ENCODE peak calls at places on chromosomes 5 and 9, in four cellular contexts. Z is HL-60, U is GM12878, H is K562. Q is an unnamed sample.

GRCh38 chr9:36174271-36174670 is 5.1 kb downstream of the CCIN start:
- DNase-seq in Z (no peak), U (no peak), H (no peak), Q (no peak)

GRCh38 chr5:141121985-141122384 is 367 bp downstream of the PCDHB4 start:
- DNase-seq in Z (no peak), U (no peak), H (no peak), Q (no peak)

GRCh38 chr5:65986050-65986451 is 59.7 kb downstream of the ERBIN start:
- DNase-seq in Z (no peak), U (no peak), H (no peak), Q (no peak)

GRCh38 chr9:101419863-101420262 is 15.7 kb downstream of the ALDOB start:
- DNase-seq in Z (no peak), U (no peak), H (no peak), Q (no peak)

GRCh38 chr9:110578896-110579752 is at the start of gene SVEP1:
- DNase-seq in Z (no peak), U (no peak), H (no peak), Q (peak)

GRCh38 chr5:158127536-158127935 is 268.6 kb upstream of the CLINT1 start:
- DNase-seq in Z (no peak), U (no peak), H (no peak), Q (no peak)

GRCh38 chr9:87309236-87309635 is 188.4 kb upstream of the DAPK1 start:
- DNase-seq in Z (no peak), U (no peak), H (no peak), Q (no peak)

GRCh38 chr5:168066536-168067208 is 224.8 kb upstream of the WWC1 start:
- DNase-seq in Z (no peak), U (no peak), H (no peak), Q (no peak)

GRCh38 chr5:83564069-83564749 is 92.7 kb downstream of the VCAN start:
- DNase-seq in Z (no peak), U (no peak), H (peak), Q (no peak)

GRCh38 chr5:68441309-68441708 is 225.8 kb downstream of the PIK3R1 start:
- DNase-seq in Z (no peak), U (no peak), H (no peak), Q (no peak)

GRCh38 chr5:173891367-173891766 is 3.2 kb downstream of the CPEB4 start:
- DNase-seq in Z (no peak), U (no peak), H (no peak), Q (no peak)

GRCh38 chr9:134296301-134297081 is 29.8 kb upstream of the RXRA start:
- DNase-seq in Z (no peak), U (no peak), H (no peak), Q (no peak)
- TF ChIP-seq SPI1 in Z (no peak), U (no peak), H (no peak), Q (no peak)

GRCh38 chr5:131679911-131680310 is 44.9 kb upstream of the RAPGEF6 start:
- DNase-seq in Z (no peak), U (no peak), H (no peak), Q (no peak)
- TF ChIP-seq POLR2AphosphoS5 in Z (no peak), U (no peak), H (no peak), Q (no peak)

DNA sequence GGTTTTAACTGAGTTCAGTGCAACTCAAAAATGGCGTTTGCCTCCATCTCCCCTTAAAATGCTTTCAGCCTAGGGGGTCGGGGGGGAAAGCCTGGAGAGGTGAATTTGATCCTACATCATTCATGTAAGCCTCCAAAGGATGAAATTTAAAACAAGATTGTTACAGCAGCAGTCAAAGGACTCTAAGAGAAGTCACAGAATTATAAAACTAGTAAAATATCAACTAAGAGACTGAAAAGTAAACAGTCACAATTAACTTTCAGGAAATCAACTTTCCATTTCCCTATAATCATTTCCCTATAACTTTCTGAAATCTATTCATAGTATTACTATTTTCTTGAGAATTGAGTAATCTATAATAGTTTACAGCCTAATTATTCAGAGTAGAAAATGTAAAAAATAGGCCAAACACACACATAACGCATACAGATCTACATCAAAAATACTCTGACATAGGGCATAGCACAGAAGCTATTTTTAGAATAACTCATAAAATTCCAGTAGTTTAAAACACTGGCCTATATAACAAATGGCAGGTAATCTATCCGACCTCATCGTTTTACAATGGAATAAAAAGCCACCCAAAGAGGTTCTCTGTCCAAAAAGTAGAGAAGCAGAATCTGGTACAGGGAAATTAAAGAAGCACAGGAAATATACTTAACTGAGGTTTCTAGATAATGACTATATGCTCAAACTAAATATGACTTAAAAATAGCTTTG is 37.6 kb downstream of the FBXL17 start:
- DNase-seq in Z (no peak), U (no peak), H (no peak), Q (no peak)
- TF ChIP-seq SPI1 in Z (no peak), U (no peak), H (no peak), Q (no peak)

GRCh38 chr5:113166285-113166684 is 189.7 kb downstream of the DCP2 start:
- DNase-seq in Z (no peak), U (no peak), H (no peak), Q (no peak)

GRCh38 chr5:113169720-113170119 is 193.1 kb downstream of the DCP2 start:
- DNase-seq in Z (no peak), U (no peak), H (no peak), Q (no peak)

GRCh38 chr5:113164016-113164415 is 187.4 kb downstream of the DCP2 start:
- DNase-seq in Z (no peak), U (no peak), H (no peak), Q (no peak)

GRCh38 chr5:113167985-113168384 is 191.4 kb downstream of the DCP2 start:
- DNase-seq in Z (no peak), U (no peak), H (no peak), Q (no peak)

DNA sequence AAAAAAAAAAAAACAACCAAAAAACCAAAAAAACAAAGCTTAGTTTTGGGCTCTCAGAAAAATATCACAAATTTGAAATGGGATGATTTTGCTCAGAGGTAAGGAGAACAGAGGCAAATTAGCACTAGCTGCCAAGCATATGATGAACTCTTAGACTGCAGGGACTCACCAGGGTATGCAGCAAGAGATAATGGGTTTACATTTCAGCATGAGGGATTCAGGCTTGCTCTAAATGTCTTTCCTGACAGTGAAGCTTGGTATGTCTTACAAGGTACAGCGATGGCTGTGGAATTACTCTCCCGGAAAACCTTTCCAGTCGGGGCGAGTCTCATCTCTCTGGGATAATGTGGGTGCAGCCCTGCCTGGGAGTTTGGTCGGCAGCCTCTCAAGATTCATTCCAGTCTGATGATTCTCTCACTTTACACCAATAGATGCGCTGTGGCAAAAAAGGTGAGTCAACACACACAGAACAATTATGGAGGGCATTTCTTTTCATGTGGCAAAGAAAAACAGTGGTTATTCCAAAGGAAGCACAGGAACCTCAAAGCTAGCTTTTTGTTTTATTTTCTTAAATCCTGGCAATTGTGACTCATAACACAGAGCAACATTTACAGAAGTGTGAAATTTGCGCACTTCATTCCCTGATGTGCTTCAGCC is 190.2 kb downstream of the DCP2 start:
- DNase-seq in Z (no peak), U (no peak), H (no peak), Q (no peak)
- TF ChIP-seq POLR2AphosphoS5 in Z (no peak), U (no peak), H (no peak), Q (no peak)

GRCh38 chr5:142396436-142396835 is 71.6 kb upstream of the SPRY4 start:
- DNase-seq in Z (no peak), U (no peak), H (no peak), Q (no peak)

GRCh38 chr5:142397178-142397577 is 72.4 kb upstream of the SPRY4 start:
- DNase-seq in Z (no peak), U (no peak), H (peak), Q (no peak)

GRCh38 chr5:142402752-142403318 is 78.0 kb upstream of the SPRY4 start:
- DNase-seq in Z (no peak), U (no peak), H (no peak), Q (no peak)

GRCh38 chr5:142398719-142399034 is 73.9 kb upstream of the SPRY4 start:
- DNase-seq in Z (no peak), U (no peak), H (no peak), Q (no peak)

DNA sequence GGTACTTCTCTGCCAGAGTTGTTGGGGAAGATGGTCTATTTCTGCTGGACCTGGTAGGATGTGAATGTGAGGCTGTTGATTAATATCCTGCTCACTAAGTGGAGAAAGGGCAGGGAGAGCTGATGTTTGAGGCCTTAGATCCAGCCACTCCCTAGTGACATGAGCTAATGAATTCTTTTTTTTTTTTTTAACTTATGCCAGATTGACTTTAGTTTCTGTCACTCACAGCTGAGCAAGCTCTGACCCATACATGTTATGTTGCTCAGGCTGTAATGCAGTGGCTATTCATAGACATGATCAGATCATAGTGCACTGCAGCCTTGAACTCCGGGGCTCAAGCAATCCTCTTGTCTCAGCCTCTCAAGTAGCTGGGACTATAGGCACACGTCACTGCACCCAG is 75.1 kb upstream of the SPRY4 start:
- DNase-seq in Z (no peak), U (no peak), H (no peak), Q (no peak)
- TF ChIP-seq SPI1 in Z (no peak), U (no peak), H (no peak), Q (no peak)

DNA sequence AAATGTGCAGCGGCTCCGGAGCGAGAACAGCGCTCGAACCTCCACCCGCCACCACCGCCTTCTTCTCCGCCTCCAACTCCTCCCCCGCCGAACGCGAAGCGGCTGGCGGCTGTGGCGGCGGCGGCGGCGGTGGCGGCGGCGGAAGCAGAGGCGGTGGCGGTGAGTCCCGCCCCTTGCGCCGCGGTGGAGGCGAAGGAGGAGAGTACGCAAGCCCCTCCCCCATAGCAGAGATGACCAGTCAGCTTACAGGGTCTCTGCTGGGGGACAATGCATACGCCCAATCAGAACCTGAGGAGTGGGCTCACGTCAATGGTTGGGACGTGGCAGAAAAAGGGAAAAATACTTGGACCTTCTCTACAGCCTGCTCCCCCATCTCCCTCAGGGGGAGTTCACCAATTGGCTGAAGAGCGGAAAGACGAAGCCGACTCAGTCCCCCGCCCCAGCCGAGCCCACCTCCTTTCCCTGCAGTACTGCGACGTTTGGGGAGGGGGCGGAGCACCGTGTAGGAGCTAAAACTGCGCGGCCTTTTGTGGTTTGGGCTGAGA is at the start of gene PJA2:
- DNase-seq in Z (peak), U (peak), H (peak), Q (peak)
- TF ChIP-seq POLR2AphosphoS5 in Z (peak), U (no peak), H (peak), Q (no peak)

DNA sequence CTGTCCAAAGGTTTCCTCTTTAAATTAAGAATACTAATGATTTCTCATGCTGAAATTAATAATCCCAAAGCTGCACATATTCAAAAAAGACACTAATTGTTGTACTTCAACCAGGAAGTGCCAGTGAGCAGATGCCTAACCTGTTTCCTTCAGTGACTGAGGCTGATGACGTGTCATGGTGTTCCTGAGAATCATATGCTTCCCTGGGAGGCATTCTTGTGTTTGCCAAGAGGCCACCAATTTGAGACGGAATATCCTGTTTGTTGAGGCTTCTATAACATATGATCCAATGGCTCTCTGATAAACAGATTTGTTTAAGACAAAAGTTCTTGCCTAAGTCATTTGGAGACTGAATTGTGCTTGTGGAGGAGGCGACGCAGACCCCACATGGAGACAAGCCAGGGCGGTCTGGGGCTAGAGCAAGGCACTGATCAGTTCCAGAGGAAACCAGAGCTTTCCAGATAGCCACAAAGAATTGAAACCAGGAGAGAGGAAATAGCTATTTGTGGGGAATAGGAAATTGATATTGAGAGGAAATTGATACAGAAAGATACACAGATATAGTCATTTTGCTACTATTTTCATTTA is 66.4 kb upstream of the ZNF608 start:
- DNase-seq in Z (no peak), U (no peak), H (no peak), Q (no peak)
- TF ChIP-seq SPI1 in Z (no peak), U (no peak), H (no peak), Q (no peak)

GRCh38 chr9:91730806-91731205 is 219.2 kb downstream of the ROR2 start:
- DNase-seq in Z (no peak), U (no peak), H (no peak), Q (no peak)
- TF ChIP-seq POLR2AphosphoS5 in Z (no peak), U (no peak), H (no peak), Q (no peak)

GRCh38 chr5:3594514-3595101 is 1.0 kb upstream of the IRX1 start:
- DNase-seq in Z (no peak), U (no peak), H (no peak), Q (no peak)
- TF ChIP-seq SPI1 in Z (no peak), U (no peak), H (no peak), Q (no peak)